ENCODE peak calls at places on chromosomes 1 and 21, in six cellular contexts. C is nephron progenitor cell; Q is GM04504; I is 8988T; Z is activated naive CD4-positive, alpha-beta T cell treated with Interleukin-2 at 50 U/mL for 16 hours; G is AG08395. V is an unnamed sample.

GRCh38 chr1:77796695-77797405 is 17.4 kb downstream of the MIGA1 start:
- DNase-seq in C (no peak), Q (no peak), I (no peak), Z (no peak), G (no peak), V (no peak)

GRCh38 chr1:109897244-109897955 is 13.2 kb upstream of the CSF1 start:
- DNase-seq in C (no peak), Q (no peak), I (no peak), Z (no peak), G (no peak), V (no peak)

GRCh38 chr1:47805826-47806450 is 191.2 kb downstream of the TRABD2B start:
- DNase-seq in C (no peak), Q (no peak), I (no peak), Z (no peak), G (no peak), V (no peak)

GRCh38 chr1:21156019-21156418 is 20.7 kb downstream of the EIF4G3 start:
- DNase-seq in C (no peak), Q (no peak), I (no peak), Z (no peak), G (no peak), V (no peak)

GRCh38 chr1:246508897-246509688 is 2.0 kb upstream of the SMYD3 start:
- DNase-seq in C (no peak), Q (no peak), I (no peak), Z (no peak), G (no peak), V (no peak)

GRCh38 chr1:246726881-246727280 is 2.7 kb downstream of the SCCPDH start:
- DNase-seq in C (no peak), Q (no peak), I (no peak), Z (no peak), G (no peak), V (no peak)

GRCh38 chr21:45749974-45750373 is 106.4 kb downstream of the PCBP3 start:
- DNase-seq in C (no peak), Q (no peak), I (no peak), Z (no peak), G (no peak), V (no peak)

GRCh38 chr1:211885746-211886522 is 55.4 kb upstream of the LPGAT1 start:
- DNase-seq in C (peak; percentile 21), Q (peak; percentile 2), I (no peak), Z (no peak), G (no peak), V (peak; percentile 11)

GRCh38 chr21:29235714-29236197 is 63.0 kb upstream of the BACH1 start:
- DNase-seq in C (no peak), Q (no peak), I (no peak), Z (no peak), G (no peak), V (no peak)

GRCh38 chr1:180542530-180543171 is 16.1 kb upstream of the OVAAL start:
- DNase-seq in C (no peak), Q (no peak), I (no peak), Z (no peak), G (peak; percentile 52), V (no peak)

GRCh38 chr1:47841356-47841755 is 155.8 kb downstream of the TRABD2B start:
- DNase-seq in C (no peak), Q (no peak), I (no peak), Z (no peak), G (no peak), V (no peak)

GRCh38 chr1:239763850-239764249 is 327.8 kb upstream of the FMN2 start:
- DNase-seq in C (no peak), Q (no peak), I (no peak), Z (no peak), G (no peak), V (no peak)

GRCh38 chr1:67171574-67171955 is 5.3 kb downstream of the IL23R start:
- DNase-seq in C (no peak), Q (no peak), I (no peak), Z (no peak), G (no peak), V (no peak)

GRCh38 chr21:43287974-43288755 is 119.4 kb downstream of the CRYAA start:
- DNase-seq in C (no peak), Q (no peak), I (no peak), Z (no peak), G (no peak), V (no peak)

GRCh38 chr1:3651011-3651938 is 1.0 kb upstream of the TP73 start:
- DNase-seq in C (peak; percentile 50), Q (no peak), I (no peak), Z (no peak), G (no peak), V (no peak)

GRCh38 chr1:201136696-201137392 is 9.9 kb upstream of the ASCL5 start:
- DNase-seq in C (no peak), Q (no peak), I (no peak), Z (no peak), G (no peak), V (no peak)

GRCh38 chr1:183090386-183091006 is 67.3 kb downstream of the LAMC1 start:
- DNase-seq in C (no peak), Q (no peak), I (no peak), Z (no peak), G (peak; percentile 58), V (no peak)

GRCh38 chr1:218460367-218460766 is 115.2 kb downstream of the TGFB2 start:
- DNase-seq in C (peak; percentile 7), Q (peak; percentile 69), I (no peak), Z (no peak), G (peak; percentile 65), V (peak; percentile 76)

GRCh38 chr1:166721145-166721544 is 118.1 kb upstream of the POGK start:
- DNase-seq in C (no peak), Q (no peak), I (no peak), Z (no peak), G (no peak), V (no peak)

GRCh38 chr1:19704247-19705113 is 39.8 kb downstream of the HTR6 start:
- DNase-seq in C (peak; percentile 90), Q (peak; percentile 37), I (peak; percentile 75), Z (peak; percentile 66), G (peak; percentile 95), V (peak; percentile 6)

GRCh38 chr1:53682881-53683280 is 56.1 kb downstream of the GLIS1 start:
- DNase-seq in C (no peak), Q (no peak), I (no peak), Z (no peak), G (no peak), V (no peak)

GRCh38 chr1:156246762-156247459 is 945 bp downstream of the PAQR6 start:
- DNase-seq in C (no peak), Q (no peak), I (peak; percentile 73), Z (no peak), G (no peak), V (no peak)

GRCh38 chr1:171563675-171564074 is 58.4 kb upstream of the MYOCOS start:
- DNase-seq in C (no peak), Q (peak; percentile 6), I (no peak), Z (no peak), G (peak; percentile 28), V (peak; percentile 20)

GRCh38 chr1:192669174-192669573 is 33.2 kb downstream of the RGS13 start:
- DNase-seq in C (no peak), Q (no peak), I (no peak), Z (no peak), G (no peak), V (no peak)

GRCh38 chr1:109904105-109904817 is 6.4 kb upstream of the CSF1 start:
- DNase-seq in C (no peak), Q (no peak), I (no peak), Z (no peak), G (peak; percentile 49), V (no peak)

GRCh38 chr1:3940911-3941310 is 40.8 kb upstream of the C1orf174 start:
- DNase-seq in C (no peak), Q (no peak), I (no peak), Z (no peak), G (no peak), V (no peak)

GRCh38 chr1:167491586-167492408 is 26.5 kb downstream of the CD247 start:
- DNase-seq in C (no peak), Q (no peak), I (no peak), Z (peak; percentile 61), G (no peak), V (no peak)

GRCh38 chr1:35316264-35316663 is 47.8 kb downstream of the ZMYM4 start:
- DNase-seq in C (no peak), Q (no peak), I (no peak), Z (no peak), G (no peak), V (no peak)

GRCh38 chr1:29052100-29052499 is 71.6 kb downstream of the TMEM200B start:
- DNase-seq in C (no peak), Q (no peak), I (no peak), Z (no peak), G (no peak), V (peak; percentile 22)

GRCh38 chr1:158943059-158943458 is 11.7 kb downstream of the PYHIN1 start:
- DNase-seq in C (no peak), Q (no peak), I (no peak), Z (no peak), G (no peak), V (no peak)

GRCh38 chr1:34768856-34769255 is 9.3 kb downstream of the GJB4 start:
- DNase-seq in C (no peak), Q (no peak), I (no peak), Z (no peak), G (no peak), V (no peak)

GRCh38 chr1:236868625-236869467 is 73.8 kb downstream of the MTR start:
- DNase-seq in C (peak; percentile 49), Q (peak; percentile 35), I (no peak), Z (peak; percentile 42), G (peak; percentile 69), V (no peak)

GRCh38 chr1:172269084-172269483 is 151.4 kb upstream of the C1orf105 start:
- DNase-seq in C (no peak), Q (no peak), I (no peak), Z (no peak), G (no peak), V (no peak)

GRCh38 chr1:8026976-8027747 is 1.1 kb upstream of the ERRFI1 start:
- DNase-seq in C (peak; percentile 19), Q (no peak), I (no peak), Z (no peak), G (no peak), V (no peak)

GRCh38 chr1:44377925-44378784 is 23.1 kb upstream of the ERI3 start:
- DNase-seq in C (peak; percentile 67), Q (no peak), I (peak; percentile 30), Z (peak; percentile 33), G (peak; percentile 67), V (no peak)